ENCODE peak calls at places on chromosomes 2 and 18, in eight cellular contexts. D is K562, R is GM23338, J is HCT116, E is GM12878, U is SK-N-MC, V is breast epithelium, K is SK-N-SH. O is an unnamed sample.

GRCh38 chr18:62881509-62882016 is 166.2 kb downstream of the PHLPP1 start:
- DNase-seq in V (no peak), J (peak; percentile 79), E (no peak), R (no peak), K (no peak), U (no peak), D (no peak), O (no peak)

GRCh38 chr2:39845460-39846146 is 66.5 kb upstream of the THUMPD2 start:
- DNase-seq in V (no peak), D (no peak), J (peak; percentile 68), U (no peak), K (no peak), E (no peak), R (no peak), O (no peak)

GRCh38 chr2:79876430-79876829 is 363.6 kb downstream of the CTNNA2 start:
- DNase-seq in J (no peak), V (no peak), D (no peak), K (peak; percentile 66), R (peak; percentile 60), E (no peak), U (no peak), O (no peak)

GRCh38 chr18:67665266-67665665 is 148.7 kb upstream of the DSEL start:
- DNase-seq in J (no peak), U (no peak), V (no peak), K (no peak), E (no peak), R (peak; percentile 30), D (no peak), O (no peak)

GRCh38 chr18:22694954-22695353 is 238.2 kb upstream of the RBBP8 start:
- DNase-seq in J (peak; percentile 63), V (no peak), K (no peak), U (no peak), E (no peak), D (peak; percentile 20), R (peak; percentile 10), O (no peak)

GRCh38 chr2:200223385-200223784 is 83.1 kb upstream of the SPATS2L start:
- DNase-seq in K (no peak), E (no peak), V (no peak), R (no peak), J (no peak), D (no peak), U (no peak), O (no peak)

GRCh38 chr2:64876137-64876647 is 113.0 kb upstream of the SLC1A4 start:
- DNase-seq in J (peak; percentile 34), V (no peak), U (no peak), E (no peak), D (peak; percentile 55), R (peak; percentile 71), K (no peak), O (peak; percentile 50)

GRCh38 chr2:85754313-85755095 is 713 bp downstream of the ATOH8 start:
- DNase-seq in D (peak; percentile 43), V (no peak), J (no peak), R (peak; percentile 79), K (peak; percentile 77), E (no peak), U (no peak), O (peak; percentile 32)

GRCh38 chr2:215365184-215365658 is 53.4 kb downstream of the ATIC start:
- DNase-seq in R (no peak), V (no peak), J (no peak), E (peak; percentile 39), U (no peak), D (no peak), K (no peak), O (no peak)
- TF ChIP-seq POLR2AphosphoS5 in R (no peak), V (no peak), J (no peak), E (no peak), U (no peak), D (no peak), K (no peak), O (no peak)

DNA sequence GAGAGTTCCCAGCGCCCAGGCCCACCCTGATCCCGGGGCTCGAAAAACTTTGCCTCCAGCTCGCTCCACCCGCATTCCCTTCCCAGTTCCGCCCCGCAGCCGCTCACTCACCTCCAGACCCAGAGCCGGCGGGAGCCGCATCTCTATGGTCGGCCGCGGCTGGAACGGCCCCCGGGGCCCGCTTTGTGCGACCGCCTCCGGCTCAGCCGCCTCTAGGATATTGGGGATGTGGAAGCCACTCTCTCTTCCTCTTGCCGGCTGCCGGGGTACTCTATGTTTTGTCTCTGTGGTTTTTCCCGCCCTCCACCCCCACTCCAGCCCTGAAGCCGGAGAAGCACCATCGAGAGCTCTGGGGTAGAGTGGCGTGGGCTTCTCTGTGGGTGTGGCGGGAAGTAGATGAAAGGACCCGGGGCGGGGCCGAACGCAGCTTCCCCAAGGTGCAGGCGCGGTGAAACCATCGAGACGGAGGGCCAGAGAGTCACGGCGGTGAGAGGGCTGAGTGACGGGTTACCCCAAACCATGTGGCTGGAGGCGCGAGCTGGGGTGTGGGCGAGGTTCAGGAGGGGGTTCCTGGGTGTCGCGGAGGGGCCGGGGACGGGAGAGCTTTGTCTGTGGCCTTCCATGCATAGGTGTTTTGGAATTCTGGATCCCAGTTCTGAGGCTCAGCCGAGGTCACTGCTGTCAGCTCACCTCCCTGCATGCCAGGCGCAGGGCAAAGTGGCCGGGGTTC is at the start of the genes BCS1L and ZNF142:
- DNase-seq in J (peak; percentile 81), K (peak; percentile 96), U (peak; percentile 37), V (peak; percentile 90), R (peak; percentile 97), D (peak; percentile 87), E (peak; percentile 71), O (peak; percentile 95)
- TF ChIP-seq POLR2AphosphoS5 in J (peak; percentile 82), K (peak; percentile 76), U (peak; percentile 95), V (no peak), R (peak; percentile 86), D (no peak), E (peak; percentile 74), O (peak; percentile 60)

DNA sequence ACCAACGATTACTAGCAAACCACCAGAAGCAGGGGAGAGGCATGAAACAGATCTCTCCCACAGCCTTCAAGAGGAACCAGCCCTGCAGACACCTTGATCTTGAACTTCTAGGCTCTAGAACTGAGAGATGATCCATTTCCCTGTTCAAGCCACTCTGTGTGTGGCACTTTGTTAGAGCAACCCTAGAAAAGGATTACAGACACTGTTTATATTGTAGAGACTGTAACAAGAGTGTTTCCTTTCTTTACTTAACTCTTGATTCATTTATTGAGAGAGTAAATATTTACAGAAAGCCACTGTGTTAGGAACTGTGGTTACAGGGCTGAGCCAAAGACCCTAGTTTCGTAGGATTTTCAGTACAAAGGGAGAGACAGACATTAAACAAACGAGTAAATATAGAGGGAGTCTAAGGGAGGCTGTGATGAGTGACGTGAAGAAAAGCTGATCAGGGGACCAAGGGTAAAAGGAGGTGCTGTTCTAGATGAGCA is 10.9 kb downstream of the CCDC68 start:
- DNase-seq in U (no peak), J (no peak), R (no peak), V (no peak), K (no peak), E (no peak), D (no peak), O (no peak)
- TF ChIP-seq POLR2AphosphoS5 in U (no peak), J (no peak), R (no peak), V (no peak), K (no peak), E (no peak), D (no peak), O (no peak)

DNA sequence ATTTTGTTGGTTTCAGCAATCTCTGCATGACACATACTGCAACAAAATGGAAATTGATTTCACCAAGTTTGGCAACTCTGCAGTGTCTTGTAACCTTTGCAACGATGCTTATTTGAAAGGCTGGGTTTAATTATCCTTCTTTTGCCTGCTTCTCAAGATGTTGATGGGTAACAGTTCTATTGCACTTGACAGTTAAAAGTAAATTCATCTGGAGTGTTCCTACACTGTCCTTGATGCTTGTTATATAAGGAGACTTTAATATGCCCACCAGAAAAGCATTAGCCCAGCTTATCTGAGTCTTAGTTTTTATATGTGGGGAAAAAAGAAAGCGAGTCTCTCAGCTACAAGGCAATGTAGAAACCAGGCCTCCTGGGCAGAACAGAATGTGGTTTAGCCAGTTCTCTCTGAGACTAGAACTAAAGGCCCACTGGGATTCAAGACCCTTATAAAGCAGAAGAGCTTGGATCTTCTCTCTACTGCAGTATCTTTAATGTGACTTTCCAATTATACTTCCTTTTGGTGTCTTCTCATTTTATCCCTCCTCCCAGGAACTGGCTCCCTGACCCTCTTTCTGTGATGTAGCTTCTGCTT is 106.8 kb upstream of the LYPD6 start:
- DNase-seq in V (no peak), E (no peak), U (no peak), J (no peak), K (peak; percentile 3), R (peak; percentile 65), D (no peak), O (no peak)
- TF ChIP-seq POLR2AphosphoS5 in V (no peak), E (no peak), U (no peak), J (no peak), K (peak; percentile 45), R (no peak), D (no peak), O (no peak)

GRCh38 chr2:10411557-10411956 is 36.6 kb downstream of the ODC1 start:
- DNase-seq in V (no peak), D (no peak), K (no peak), J (no peak), E (no peak), U (no peak), R (no peak), O (no peak)

GRCh38 chr2:10408649-10409579 is 39.2 kb downstream of the ODC1 start:
- DNase-seq in U (no peak), E (peak; percentile 71), K (peak; percentile 97), D (peak; percentile 94), J (peak; percentile 79), V (peak; percentile 83), R (peak; percentile 91), O (peak; percentile 93)

GRCh38 chr2:10412380-10412779 is 35.7 kb downstream of the ODC1 start:
- DNase-seq in U (no peak), J (no peak), D (peak; percentile 80), V (no peak), E (no peak), R (peak; percentile 70), K (peak; percentile 71), O (peak; percentile 53)

GRCh38 chr2:10410001-10410671 is 38.0 kb downstream of the ODC1 start:
- DNase-seq in E (peak; percentile 86), K (no peak), U (no peak), J (no peak), R (no peak), D (no peak), V (no peak), O (no peak)

GRCh38 chr2:10410716-10411437 is 37.2 kb downstream of the ODC1 start:
- DNase-seq in R (no peak), E (no peak), K (no peak), U (no peak), V (no peak), D (no peak), J (no peak), O (no peak)
- TF ChIP-seq POLR2AphosphoS5 in R (no peak), E (no peak), K (no peak), U (no peak), V (no peak), D (no peak), J (no peak), O (no peak)

DNA sequence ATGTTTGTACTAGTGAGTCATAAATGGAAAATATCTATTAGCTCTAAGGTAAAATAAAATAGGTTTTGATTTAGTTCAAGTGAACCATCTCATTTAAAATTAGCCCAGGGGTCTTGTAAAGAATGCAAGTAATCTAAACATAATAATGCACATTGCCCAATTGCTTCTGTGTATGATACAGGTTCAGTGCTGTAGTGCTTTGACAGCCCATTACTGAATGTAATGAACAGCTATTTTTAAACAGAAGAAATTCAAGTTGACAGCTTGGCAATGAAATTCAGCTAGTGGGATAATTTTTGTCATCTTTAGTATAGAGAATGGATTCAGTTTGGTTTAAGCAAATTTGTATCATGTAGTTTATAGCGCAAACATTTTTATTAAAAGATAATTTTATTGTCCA is 91.5 kb downstream of the CAMKMT start:
- DNase-seq in E (no peak), J (no peak), V (no peak), U (no peak), R (no peak), D (no peak), K (no peak), O (no peak)
- TF ChIP-seq POLR2AphosphoS5 in E (no peak), J (no peak), V (no peak), U (no peak), R (no peak), D (no peak), K (no peak), O (no peak)

O was measured in transverse colon.